ENCODE peak calls at places on chromosomes 11 and 22, in ten cellular contexts. J, S, M, G, Q, R, Y, F, X and V are unnamed samples. For H3K4me1, the result is how much of the 10 kb centered on the place peaks cover.

GRCh38 chr22:41048791-41049717 is 43.3 kb upstream of the EP300 start:
- DNase-seq in G (peak), Q (peak), F (no peak), J (peak), S (no peak), X (peak), M (peak), R (peak), Y (peak), V (no peak)

GRCh38 chr22:45441158-45441557 is 27.7 kb downstream of the RIBC2 start:
- DNase-seq in G (peak), M (peak), F (peak), J (peak), Q (peak), X (peak), R (peak), Y (peak), S (no peak), V (peak)

GRCh38 chr11:64545605-64546004 is 45.4 kb upstream of the SLC22A12 start:
- DNase-seq in Y (no peak), F (no peak), Q (no peak), J (no peak), X (no peak), S (no peak), M (peak), G (no peak), R (no peak), V (peak)

GRCh38 chr22:29660021-29660420 is 56.6 kb downstream of the NF2 start:
- DNase-seq in M (no peak), X (no peak), R (no peak), Y (no peak), S (no peak), Q (no peak), F (no peak), G (no peak), J (no peak), V (no peak)

GRCh38 chr11:65295001-65295400 is 19.7 kb upstream of the CDC42EP2 start:
- DNase-seq in R (no peak), S (no peak), Y (no peak), M (no peak), J (no peak), F (no peak), X (no peak), Q (no peak), G (no peak), V (no peak)

GRCh38 chr22:23569716-23570115 is 10.4 kb downstream of the IGLL1 start:
- DNase-seq in G (no peak), F (no peak), S (no peak), R (no peak), X (no peak), Q (no peak), M (no peak), J (no peak), Y (peak), V (no peak)

GRCh38 chr11:130166457-130166784 is 6.8 kb downstream of the ST14 start:
- DNase-seq in J (no peak), Y (no peak), Q (no peak), M (peak), R (no peak), X (no peak), S (no peak), G (peak), F (no peak), V (peak)

GRCh38 chr11:9802291-9802861 is 138.5 kb downstream of the SWAP70 start:
- DNase-seq in R (no peak), M (peak), X (no peak), S (no peak), F (no peak), J (peak), Q (no peak), G (no peak), Y (no peak), V (peak)

GRCh38 chr22:39528080-39528661 is 4.4 kb downstream of the RPS19BP1 start:
- DNase-seq in S (no peak), Y (peak), Q (no peak), M (no peak), G (no peak), X (no peak), J (no peak), F (no peak), R (no peak), V (no peak)

GRCh38 chr11:88695701-88696414 is 358.3 kb upstream of the CTSC start:
- DNase-seq in G (no peak), F (no peak), Y (no peak), M (peak), Q (no peak), J (peak), R (no peak), X (no peak), S (no peak), V (no peak)

GRCh38 chr22:38953577-38954413 is 3.6 kb upstream of the APOBEC3A start:
- DNase-seq in Y (no peak), R (no peak), X (no peak), J (no peak), Q (peak), G (peak), F (peak), M (no peak), S (no peak), V (peak)

GRCh38 chr11:102279641-102280170 is 37.6 kb upstream of the BIRC3 start:
- DNase-seq in M (peak), X (no peak), S (no peak), J (peak), R (no peak), F (peak), Y (no peak), G (peak), Q (no peak), V (no peak)
- H3K27ac ChIP-seq in M (no peak), X (no peak), S (no peak), J (no peak), R (peak), F (no peak), Y (no peak), G (peak), Q (no peak), V (no peak)

DNA sequence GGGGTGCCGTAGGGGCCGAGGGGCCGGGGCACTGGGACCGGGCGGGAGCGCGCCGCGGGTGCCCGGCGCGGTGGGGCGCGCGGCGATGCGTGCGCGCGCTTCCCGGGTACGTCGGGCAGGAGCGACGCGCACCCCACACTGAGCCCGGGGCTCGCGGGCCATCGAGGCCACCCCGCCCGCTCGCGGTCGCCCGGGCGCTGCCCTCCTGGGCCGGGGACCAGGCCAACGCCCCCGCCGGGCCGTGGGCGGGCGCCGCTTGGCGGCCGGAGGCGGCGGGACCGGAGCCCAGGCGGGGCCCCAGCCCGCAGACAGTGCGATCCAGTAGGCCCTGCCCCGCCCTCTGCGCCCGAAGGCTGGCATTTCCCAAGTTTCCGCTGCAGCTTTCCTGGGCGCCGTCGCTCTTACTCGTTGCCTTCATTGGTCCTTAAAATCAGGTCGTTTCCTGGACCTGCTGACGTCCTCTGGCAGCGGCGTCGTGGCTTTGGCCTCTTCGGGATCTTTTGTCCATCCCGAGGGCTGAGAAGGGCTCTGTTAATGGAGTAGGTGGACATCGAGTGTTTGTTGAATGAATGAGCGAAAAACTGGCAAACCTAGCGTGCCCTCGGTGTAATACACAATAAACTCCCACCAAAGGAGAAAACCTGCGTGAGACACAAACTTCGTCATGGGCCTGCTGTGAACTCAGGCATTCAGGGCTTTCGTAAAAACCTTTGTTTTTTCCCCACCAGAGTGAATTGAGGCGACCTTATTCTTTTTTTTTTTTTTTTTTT is 638 bp downstream of the PARVA start:
- DNase-seq in Q (peak), S (no peak), J (peak), Y (peak), R (peak), G (peak), X (peak), F (no peak), M (peak), V (peak)
- TF ChIP-seq CTCF in Q (no peak), S (no peak), J (peak), Y (peak), R (no peak), G (no peak), X (no peak), F (no peak), M (no peak), V (peak)

GRCh38 chr11:61697093-61697492 is 16.9 kb downstream of the DAGLA start:
- DNase-seq in J (no peak), Y (no peak), Q (no peak), M (no peak), G (no peak), X (no peak), S (no peak), R (peak), F (no peak), V (peak)

GRCh38 chr11:61695917-61696316 is 15.7 kb downstream of the DAGLA start:
- DNase-seq in J (peak), X (no peak), Q (peak), R (peak), M (peak), Y (peak), G (peak), F (no peak), S (peak), V (peak)

GRCh38 chr11:61696602-61697001 is 16.4 kb downstream of the DAGLA start:
- DNase-seq in R (no peak), X (no peak), Y (no peak), G (no peak), Q (no peak), S (no peak), J (no peak), M (no peak), F (no peak), V (no peak)

GRCh38 chr11:61698173-61698965 is 18.2 kb downstream of the DAGLA start:
- DNase-seq in Q (no peak), X (no peak), M (no peak), F (no peak), G (no peak), S (no peak), Y (no peak), J (no peak), R (no peak), V (no peak)

DNA sequence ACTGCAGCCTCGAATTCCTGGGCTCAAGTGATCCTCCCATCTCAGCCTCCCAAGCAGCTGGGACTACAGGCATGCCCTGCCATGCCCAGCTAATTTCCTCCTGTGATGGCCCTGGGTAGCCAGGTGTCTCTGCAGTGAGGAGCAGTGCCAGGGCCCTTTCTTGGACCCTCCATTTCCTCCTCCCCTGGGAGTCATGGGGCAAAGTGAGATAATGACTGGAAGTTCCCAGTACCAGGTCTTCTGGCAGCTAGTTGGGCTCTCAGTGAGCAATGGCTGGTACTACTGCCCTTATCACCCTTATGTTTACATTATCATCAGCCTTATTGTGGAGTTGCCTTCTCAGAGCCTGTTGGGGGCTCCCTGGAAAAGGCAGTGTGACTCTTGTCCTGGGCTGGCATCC is 17.6 kb downstream of the DAGLA start:
- DNase-seq in Q (no peak), S (no peak), F (no peak), Y (no peak), R (peak), M (no peak), X (no peak), G (no peak), J (no peak), V (no peak)
- H3K4me1 ChIP-seq in Q (half or more), S (under half), F (under half), Y (under half), R (half or more), M (under half), X (under half), G (half or more), J (under half), V (under half)

GRCh38 chr11:117834068-117834810 is 9.7 kb upstream of the FXYD2 start:
- DNase-seq in Y (no peak), F (no peak), J (peak), Q (peak), S (no peak), R (no peak), M (no peak), X (peak), G (peak), V (no peak)
- H3K27ac ChIP-seq in Y (no peak), F (no peak), J (no peak), Q (no peak), S (no peak), R (peak), M (no peak), X (no peak), G (peak), V (no peak)

GRCh38 chr11:7673724-7674434 is 579 bp upstream of the CYB5R2 start:
- DNase-seq in J (peak), M (no peak), R (peak), G (peak), F (no peak), X (peak), Q (peak), Y (peak), S (no peak), V (no peak)
- TF ChIP-seq CTCF in J (no peak), M (no peak), R (no peak), G (no peak), F (no peak), X (no peak), Q (no peak), Y (no peak), S (no peak), V (no peak)

GRCh38 chr11:27204527-27204926 is 158.5 kb downstream of the CCDC34 start:
- DNase-seq in R (no peak), M (peak), F (peak), X (peak), G (peak), Y (peak), Q (no peak), S (no peak), J (no peak), V (no peak)
- H3K4me1 ChIP-seq in R (under half), M (under half), F (under half), X (under half), G (under half), Y (under half), Q (under half), S (under half), J (under half), V (under half)